ENCODE peak calls at places on chromosomes 6 and 20, in six cellular contexts. One of them, this sample, is unnamed. For H3K4me1, the result is how much of the 10 kb centered on the place peaks cover.

GRCh38 chr6:121376411-121376810 is 42.1 kb upstream of the TBC1D32 start:
- DNase-seq in CD8-positive, alpha-beta T cell: no peak
- DNase-seq in adrenal gland: no peak
- DNase-seq in left ventricle myocardium inferior: no peak
- DNase-seq in keratinocyte: no peak
- DNase-seq in endothelial cell of umbilical vein: no peak
- DNase-seq in this sample: no peak

GRCh38 chr20:63696311-63696627 is 183 bp upstream of the TNFRSF6B start:
- DNase-seq in CD8-positive, alpha-beta T cell: no peak
- DNase-seq in adrenal gland: peak
- DNase-seq in left ventricle myocardium inferior: no peak
- DNase-seq in keratinocyte: peak
- DNase-seq in endothelial cell of umbilical vein: no peak
- DNase-seq in this sample: peak

GRCh38 chr20:10647471-10647870 is 26.3 kb downstream of the JAG1 start:
- DNase-seq in CD8-positive, alpha-beta T cell: no peak
- DNase-seq in adrenal gland: no peak
- DNase-seq in left ventricle myocardium inferior: no peak
- DNase-seq in keratinocyte: no peak
- DNase-seq in endothelial cell of umbilical vein: no peak
- DNase-seq in this sample: no peak

GRCh38 chr6:135329851-135330803 is 149.0 kb downstream of the MYB start:
- DNase-seq in CD8-positive, alpha-beta T cell: no peak
- DNase-seq in adrenal gland: no peak
- DNase-seq in left ventricle myocardium inferior: no peak
- DNase-seq in keratinocyte: no peak
- DNase-seq in endothelial cell of umbilical vein: no peak
- DNase-seq in this sample: no peak

GRCh38 chr20:56430471-56430870 is 18.4 kb downstream of the CASS4 start:
- DNase-seq in CD8-positive, alpha-beta T cell: no peak
- DNase-seq in adrenal gland: no peak
- DNase-seq in left ventricle myocardium inferior: no peak
- DNase-seq in keratinocyte: no peak
- DNase-seq in endothelial cell of umbilical vein: no peak
- DNase-seq in this sample: no peak

GRCh38 chr6:30107756-30108155 is 5.1 kb downstream of the TRIM31 start:
- DNase-seq in CD8-positive, alpha-beta T cell: no peak
- DNase-seq in adrenal gland: no peak
- DNase-seq in left ventricle myocardium inferior: no peak
- DNase-seq in keratinocyte: no peak
- DNase-seq in endothelial cell of umbilical vein: no peak
- DNase-seq in this sample: no peak

GRCh38 chr6:167912494-167912893 is 85.0 kb upstream of the KIF25 start:
- DNase-seq in CD8-positive, alpha-beta T cell: no peak
- DNase-seq in adrenal gland: no peak
- DNase-seq in left ventricle myocardium inferior: no peak
- DNase-seq in keratinocyte: no peak
- DNase-seq in endothelial cell of umbilical vein: no peak
- DNase-seq in this sample: no peak

GRCh38 chr6:53174996-53175395 is 26.4 kb upstream of the GCM1 start:
- DNase-seq in CD8-positive, alpha-beta T cell: no peak
- DNase-seq in adrenal gland: peak
- DNase-seq in left ventricle myocardium inferior: no peak
- DNase-seq in keratinocyte: no peak
- DNase-seq in endothelial cell of umbilical vein: no peak
- DNase-seq in this sample: no peak

GRCh38 chr6:43891072-43891870 is 121.3 kb downstream of the VEGFA start:
- DNase-seq in CD8-positive, alpha-beta T cell: no peak
- DNase-seq in adrenal gland: no peak
- DNase-seq in left ventricle myocardium inferior: no peak
- DNase-seq in keratinocyte: no peak
- DNase-seq in endothelial cell of umbilical vein: no peak
- DNase-seq in this sample: no peak

GRCh38 chr6:152135755-152136448 is 328.4 kb downstream of the ESR1 start:
- DNase-seq in CD8-positive, alpha-beta T cell: no peak
- DNase-seq in adrenal gland: no peak
- DNase-seq in left ventricle myocardium inferior: no peak
- DNase-seq in keratinocyte: no peak
- DNase-seq in endothelial cell of umbilical vein: no peak
- DNase-seq in this sample: no peak

GRCh38 chr20:327041-327945 is 1.9 kb downstream of the SOX12 start:
- DNase-seq in CD8-positive, alpha-beta T cell: peak
- DNase-seq in adrenal gland: peak
- DNase-seq in left ventricle myocardium inferior: peak
- DNase-seq in keratinocyte: peak
- DNase-seq in endothelial cell of umbilical vein: peak
- DNase-seq in this sample: peak

GRCh38 chr6:83411731-83412130 is 19.1 kb downstream of the ME1 start:
- DNase-seq in CD8-positive, alpha-beta T cell: no peak
- DNase-seq in adrenal gland: no peak
- DNase-seq in left ventricle myocardium inferior: no peak
- DNase-seq in keratinocyte: no peak
- DNase-seq in endothelial cell of umbilical vein: no peak
- DNase-seq in this sample: no peak

GRCh38 chr6:4125933-4126864 is 9.2 kb downstream of the ECI2 start:
- DNase-seq in CD8-positive, alpha-beta T cell: no peak
- DNase-seq in adrenal gland: no peak
- DNase-seq in left ventricle myocardium inferior: no peak
- DNase-seq in keratinocyte: no peak
- DNase-seq in endothelial cell of umbilical vein: peak
- DNase-seq in this sample: no peak

GRCh38 chr6:37024665-37025337 is 19.3 kb downstream of the FGD2 start:
- DNase-seq in CD8-positive, alpha-beta T cell: no peak
- DNase-seq in adrenal gland: peak
- DNase-seq in left ventricle myocardium inferior: no peak
- DNase-seq in keratinocyte: peak
- DNase-seq in endothelial cell of umbilical vein: no peak
- DNase-seq in this sample: no peak

GRCh38 chr20:4813076-4813838 is 91.5 kb downstream of the PRND start:
- DNase-seq in CD8-positive, alpha-beta T cell: no peak
- DNase-seq in adrenal gland: no peak
- DNase-seq in left ventricle myocardium inferior: no peak
- DNase-seq in keratinocyte: no peak
- DNase-seq in endothelial cell of umbilical vein: peak
- DNase-seq in this sample: peak

GRCh38 chr20:64069614-64070243 is 6.7 kb downstream of the TCEA2 start:
- DNase-seq in CD8-positive, alpha-beta T cell: no peak
- DNase-seq in adrenal gland: no peak
- DNase-seq in left ventricle myocardium inferior: no peak
- DNase-seq in keratinocyte: no peak
- DNase-seq in endothelial cell of umbilical vein: peak
- DNase-seq in this sample: no peak

GRCh38 chr20:55386686-55387085 is 618.6 kb downstream of the CBLN4 start:
- DNase-seq in CD8-positive, alpha-beta T cell: no peak
- DNase-seq in adrenal gland: no peak
- DNase-seq in left ventricle myocardium inferior: no peak
- DNase-seq in keratinocyte: no peak
- DNase-seq in endothelial cell of umbilical vein: no peak
- DNase-seq in this sample: no peak

GRCh38 chr6:24274441-24275083 is 83.3 kb downstream of the DCDC2 start:
- DNase-seq in CD8-positive, alpha-beta T cell: no peak
- DNase-seq in adrenal gland: no peak
- DNase-seq in left ventricle myocardium inferior: no peak
- DNase-seq in keratinocyte: no peak
- DNase-seq in endothelial cell of umbilical vein: peak
- DNase-seq in this sample: no peak

GRCh38 chr20:11676618-11677289 is 240.9 kb upstream of the BTBD3 start:
- DNase-seq in CD8-positive, alpha-beta T cell: no peak
- DNase-seq in adrenal gland: peak
- DNase-seq in left ventricle myocardium inferior: no peak
- DNase-seq in keratinocyte: no peak
- DNase-seq in endothelial cell of umbilical vein: peak
- DNase-seq in this sample: peak

GRCh38 chr6:2196079-2196679 is 49.2 kb downstream of the GMDS start:
- DNase-seq in CD8-positive, alpha-beta T cell: no peak
- DNase-seq in adrenal gland: peak
- DNase-seq in left ventricle myocardium inferior: no peak
- DNase-seq in keratinocyte: no peak
- DNase-seq in endothelial cell of umbilical vein: peak
- DNase-seq in this sample: peak

GRCh38 chr6:21201673-21202430 is 391.7 kb upstream of the SOX4 start:
- DNase-seq in CD8-positive, alpha-beta T cell: no peak
- DNase-seq in adrenal gland: no peak
- DNase-seq in left ventricle myocardium inferior: no peak
- DNase-seq in keratinocyte: no peak
- DNase-seq in endothelial cell of umbilical vein: no peak
- DNase-seq in this sample: no peak

GRCh38 chr20:62795023-62795761 is 1.1 kb upstream of the MRGBP start:
- DNase-seq in CD8-positive, alpha-beta T cell: peak
- DNase-seq in adrenal gland: peak
- DNase-seq in left ventricle myocardium inferior: no peak
- DNase-seq in keratinocyte: no peak
- DNase-seq in endothelial cell of umbilical vein: peak
- DNase-seq in this sample: peak

GRCh38 chr20:25037288-25038102 is 20.4 kb downstream of the ACSS1 start:
- DNase-seq in CD8-positive, alpha-beta T cell: no peak
- DNase-seq in adrenal gland: no peak
- DNase-seq in left ventricle myocardium inferior: no peak
- DNase-seq in keratinocyte: no peak
- DNase-seq in endothelial cell of umbilical vein: no peak
- DNase-seq in this sample: no peak
- H3K27ac ChIP-seq in CD8-positive, alpha-beta T cell: no peak
- H3K27ac ChIP-seq in adrenal gland: no peak
- H3K27ac ChIP-seq in left ventricle myocardium inferior: peak
- H3K27ac ChIP-seq in keratinocyte: no peak
- H3K27ac ChIP-seq in endothelial cell of umbilical vein: no peak
- H3K27ac ChIP-seq in this sample: peak

GRCh38 chr6:54238407-54238806 is 69.8 kb upstream of the TINAG start:
- DNase-seq in CD8-positive, alpha-beta T cell: no peak
- DNase-seq in adrenal gland: no peak
- DNase-seq in left ventricle myocardium inferior: no peak
- DNase-seq in keratinocyte: no peak
- DNase-seq in endothelial cell of umbilical vein: peak
- DNase-seq in this sample: no peak
- H3K4me1 ChIP-seq in CD8-positive, alpha-beta T cell: under half
- H3K4me1 ChIP-seq in adrenal gland: under half
- H3K4me1 ChIP-seq in left ventricle myocardium inferior: half or more
- H3K4me1 ChIP-seq in keratinocyte: under half
- H3K4me1 ChIP-seq in endothelial cell of umbilical vein: under half
- H3K4me1 ChIP-seq in this sample: under half

GRCh38 chr6:96898241-96898851 is 655 bp upstream of the NDUFAF4 start:
- DNase-seq in CD8-positive, alpha-beta T cell: no peak
- DNase-seq in adrenal gland: no peak
- DNase-seq in left ventricle myocardium inferior: no peak
- DNase-seq in keratinocyte: no peak
- DNase-seq in endothelial cell of umbilical vein: peak
- DNase-seq in this sample: no peak

GRCh38 chr6:96900873-96901272 is 3.2 kb upstream of the NDUFAF4 start:
- DNase-seq in CD8-positive, alpha-beta T cell: no peak
- DNase-seq in adrenal gland: no peak
- DNase-seq in left ventricle myocardium inferior: no peak
- DNase-seq in keratinocyte: no peak
- DNase-seq in endothelial cell of umbilical vein: no peak
- DNase-seq in this sample: no peak

GRCh38 chr6:96899599-96899998 is 1.9 kb upstream of the NDUFAF4 start:
- DNase-seq in CD8-positive, alpha-beta T cell: no peak
- DNase-seq in adrenal gland: no peak
- DNase-seq in left ventricle myocardium inferior: no peak
- DNase-seq in keratinocyte: no peak
- DNase-seq in endothelial cell of umbilical vein: no peak
- DNase-seq in this sample: no peak

GRCh38 chr6:96897396-96898240 is at the start of gene NDUFAF4:
- DNase-seq in CD8-positive, alpha-beta T cell: peak
- DNase-seq in adrenal gland: peak
- DNase-seq in left ventricle myocardium inferior: peak
- DNase-seq in keratinocyte: peak
- DNase-seq in endothelial cell of umbilical vein: peak
- DNase-seq in this sample: peak

DNA sequence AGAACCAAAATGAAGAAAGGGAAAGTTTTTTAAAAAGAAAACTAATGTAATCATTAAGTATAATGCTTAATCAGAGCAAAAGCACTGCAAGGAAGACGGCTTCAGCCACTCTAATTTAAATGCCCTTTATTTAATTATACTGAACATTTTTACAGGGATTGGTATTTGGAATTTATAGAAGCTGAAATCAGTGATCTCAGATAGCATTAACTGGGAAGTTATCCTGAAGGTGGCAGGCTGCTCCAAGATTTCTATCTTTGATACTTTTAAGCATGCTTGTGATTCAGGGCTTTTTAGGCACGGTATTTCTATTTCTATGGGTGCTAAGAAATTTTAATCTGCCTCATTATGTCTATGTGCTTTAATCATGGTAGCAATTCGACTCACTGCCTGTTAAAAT is 1.3 kb upstream of the NDUFAF4 start:
- DNase-seq in CD8-positive, alpha-beta T cell: no peak
- DNase-seq in adrenal gland: peak
- DNase-seq in left ventricle myocardium inferior: no peak
- DNase-seq in keratinocyte: no peak
- DNase-seq in endothelial cell of umbilical vein: peak
- DNase-seq in this sample: no peak
- TF ChIP-seq CTCF in CD8-positive, alpha-beta T cell: no peak
- TF ChIP-seq CTCF in adrenal gland: peak
- TF ChIP-seq CTCF in left ventricle myocardium inferior: peak
- TF ChIP-seq CTCF in keratinocyte: no peak
- TF ChIP-seq CTCF in endothelial cell of umbilical vein: peak
- TF ChIP-seq CTCF in this sample: peak

GRCh38 chr6:5670381-5670780 is 336.3 kb downstream of the NRN1 start:
- DNase-seq in CD8-positive, alpha-beta T cell: no peak
- DNase-seq in adrenal gland: no peak
- DNase-seq in left ventricle myocardium inferior: no peak
- DNase-seq in keratinocyte: no peak
- DNase-seq in endothelial cell of umbilical vein: no peak
- DNase-seq in this sample: no peak
- H3K27ac ChIP-seq in CD8-positive, alpha-beta T cell: no peak
- H3K27ac ChIP-seq in adrenal gland: no peak
- H3K27ac ChIP-seq in left ventricle myocardium inferior: no peak
- H3K27ac ChIP-seq in keratinocyte: peak
- H3K27ac ChIP-seq in endothelial cell of umbilical vein: no peak
- H3K27ac ChIP-seq in this sample: no peak

GRCh38 chr6:140039343-140039742 is 664.9 kb upstream of the CITED2 start:
- DNase-seq in CD8-positive, alpha-beta T cell: no peak
- DNase-seq in adrenal gland: no peak
- DNase-seq in left ventricle myocardium inferior: no peak
- DNase-seq in keratinocyte: no peak
- DNase-seq in endothelial cell of umbilical vein: no peak
- DNase-seq in this sample: no peak
- H3K4me1 ChIP-seq in CD8-positive, alpha-beta T cell: under half
- H3K4me1 ChIP-seq in adrenal gland: under half
- H3K4me1 ChIP-seq in left ventricle myocardium inferior: under half
- H3K4me1 ChIP-seq in keratinocyte: under half
- H3K4me1 ChIP-seq in endothelial cell of umbilical vein: under half
- H3K4me1 ChIP-seq in this sample: under half

GRCh38 chr6:102075539-102075938 is 682.0 kb downstream of the GRIK2 start:
- DNase-seq in CD8-positive, alpha-beta T cell: no peak
- DNase-seq in adrenal gland: no peak
- DNase-seq in left ventricle myocardium inferior: no peak
- DNase-seq in keratinocyte: no peak
- DNase-seq in endothelial cell of umbilical vein: no peak
- DNase-seq in this sample: no peak
- TF ChIP-seq CTCF in CD8-positive, alpha-beta T cell: no peak
- TF ChIP-seq CTCF in adrenal gland: no peak
- TF ChIP-seq CTCF in left ventricle myocardium inferior: no peak
- TF ChIP-seq CTCF in keratinocyte: no peak
- TF ChIP-seq CTCF in endothelial cell of umbilical vein: no peak
- TF ChIP-seq CTCF in this sample: no peak

This sample was measured in Peyer's patch.